ENCODE peak calls at places on chromosome 14, in seven cellular contexts. G is right cardiac atrium, P is cardiac muscle cell, H is endodermal cell, U is heart right ventricle, K is AG10803, E is AG04450. M is an unnamed sample.
A peak's percentile ranks its signal among the peaks of the same experiment; 100 is the strongest.

GRCh38 chr14:38065101-38065762 is 142.5 kb upstream of the SSTR1 start:
- DNase-seq in G (no peak), K (no peak), U (no peak), E (no peak), P (no peak), H (no peak), M (no peak)

GRCh38 chr14:105305350-105305749 is 4.5 kb upstream of the BRF1 start:
- DNase-seq in P (no peak), H (no peak), G (no peak), E (no peak), U (no peak), K (no peak), M (no peak)

GRCh38 chr14:71482701-71483100 is 449.5 kb upstream of the RGS6 start:
- DNase-seq in U (no peak), K (peak; percentile 65), E (no peak), H (no peak), P (peak; percentile 37), G (no peak), M (peak; percentile 54)

GRCh38 chr14:100708349-100709217 is 18.1 kb upstream of the DLK1 start:
- DNase-seq in E (no peak), K (no peak), P (peak; percentile 70), U (peak; percentile 57), H (peak; percentile 96), G (peak; percentile 38), M (peak; percentile 60)

GRCh38 chr14:55948399-55948798 is 169.8 kb upstream of the PELI2 start:
- DNase-seq in K (no peak), P (no peak), E (no peak), U (no peak), G (no peak), H (no peak), M (no peak)

GRCh38 chr14:74913986-74914573 is 9.0 kb downstream of the RPS6KL1 start:
- DNase-seq in E (peak; percentile 46), K (peak; percentile 74), H (peak; percentile 84), P (peak; percentile 85), U (peak; percentile 64), G (peak; percentile 75), M (no peak)

GRCh38 chr14:51443195-51444018 is 203.4 kb downstream of the TMX1 start:
- DNase-seq in G (no peak), P (peak; percentile 51), E (no peak), H (no peak), U (no peak), K (peak; percentile 78), M (no peak)

GRCh38 chr14:20624495-20625070 is 16.9 kb downstream of the OR6S1 start:
- DNase-seq in G (peak; percentile 70), E (no peak), U (peak; percentile 41), K (peak; percentile 66), P (peak; percentile 82), H (peak; percentile 91), M (no peak)

GRCh38 chr14:38108681-38109080 is 99.0 kb upstream of the SSTR1 start:
- DNase-seq in K (peak; percentile 92), H (no peak), G (no peak), P (no peak), U (no peak), E (peak; percentile 81), M (peak; percentile 43)

GRCh38 chr14:33911046-33911445 is 39.8 kb downstream of the EGLN3 start:
- DNase-seq in U (no peak), P (no peak), H (no peak), K (no peak), E (no peak), G (no peak), M (no peak)

GRCh38 chr14:78788467-78789360 is 618.5 kb downstream of the NRXN3 start:
- DNase-seq in G (no peak), P (no peak), H (no peak), U (no peak), K (no peak), E (no peak), M (no peak)

GRCh38 chr14:39430762-39431415 is 1.3 kb downstream of the FBXO33 start:
- DNase-seq in K (peak; percentile 12), U (peak; percentile 16), G (no peak), H (peak; percentile 44), P (no peak), E (no peak), M (no peak)

GRCh38 chr14:23487216-23487615 is 17.7 kb downstream of the NGDN start:
- DNase-seq in U (no peak), H (no peak), E (no peak), K (no peak), G (no peak), P (no peak), M (no peak)

GRCh38 chr14:64915797-64916196 is 1.5 kb downstream of the CHURC1 start:
- DNase-seq in E (no peak), K (peak; percentile 13), H (no peak), P (no peak), U (no peak), G (no peak), M (no peak)

GRCh38 chr14:89915114-89915878 is 39.2 kb downstream of the EFCAB11 start:
- DNase-seq in E (no peak), U (no peak), G (peak; percentile 29), H (peak; percentile 81), K (peak; percentile 71), P (peak; percentile 80), M (no peak)

GRCh38 chr14:78278464-78278863 is 108.3 kb downstream of the NRXN3 start:
- DNase-seq in E (no peak), G (no peak), K (no peak), U (no peak), P (no peak), H (no peak), M (no peak)

GRCh38 chr14:89162586-89162985 is 254.4 kb downstream of the FOXN3 start:
- DNase-seq in E (no peak), K (no peak), G (no peak), H (no peak), P (no peak), U (no peak), M (no peak)

GRCh38 chr14:63163306-63163705 is 40.9 kb upstream of the RHOJ start:
- DNase-seq in E (no peak), H (no peak), G (no peak), U (no peak), K (no peak), P (no peak), M (no peak)

GRCh38 chr14:63167044-63167443 is 37.2 kb upstream of the RHOJ start:
- DNase-seq in U (no peak), H (no peak), E (no peak), P (no peak), K (no peak), G (no peak), M (no peak)

GRCh38 chr14:63164108-63164683 is 40.0 kb upstream of the RHOJ start:
- DNase-seq in U (no peak), H (no peak), E (no peak), P (no peak), K (no peak), G (no peak), M (no peak)
- H3K4me3 ChIP-seq in U (no peak overlapping the region), H (no peak overlapping the region), E (no peak overlapping the region), P (no peak overlapping the region), K (no peak overlapping the region), G (no peak overlapping the region), M (no peak overlapping the region)

GRCh38 chr14:92204792-92205191 is 83.0 kb downstream of the CPSF2 start:
- DNase-seq in U (no peak), E (no peak), H (no peak), G (no peak), P (no peak), K (no peak), M (no peak)

GRCh38 chr14:92207012-92207927 is 85.5 kb downstream of the CPSF2 start:
- DNase-seq in H (peak; percentile 81), E (no peak), P (no peak), G (no peak), K (no peak), U (no peak), M (no peak)

GRCh38 chr14:92207928-92208265 is 86.1 kb downstream of the CPSF2 start:
- DNase-seq in E (no peak), U (no peak), K (no peak), P (no peak), H (no peak), G (no peak), M (no peak)

DNA sequence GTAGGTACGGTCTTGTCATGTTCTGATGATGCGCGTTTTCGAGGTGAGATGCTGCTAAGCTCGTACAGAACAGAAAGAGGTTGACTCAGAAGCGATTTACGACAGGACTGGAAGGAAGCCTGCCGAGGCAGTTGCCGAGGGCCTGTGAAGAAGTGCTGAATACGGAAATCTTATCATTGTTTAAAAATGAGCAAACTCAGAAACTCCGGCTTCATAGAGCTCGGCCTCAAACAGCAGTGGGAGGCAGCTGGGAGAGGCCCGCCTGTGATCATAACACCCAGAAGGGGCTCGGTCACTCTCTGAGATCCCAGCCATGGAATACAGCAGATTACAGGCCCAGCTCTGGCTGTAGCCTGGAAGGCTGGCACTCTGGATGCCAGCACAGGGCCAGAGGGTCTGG is 87.4 kb downstream of the CPSF2 start:
- DNase-seq in U (no peak), G (no peak), P (no peak), E (no peak), K (no peak), H (no peak), M (no peak)
- H3K4me3 ChIP-seq in U (no peak overlapping the region), G (no peak overlapping the region), P (no peak overlapping the region), E (no peak overlapping the region), K (no peak overlapping the region), H (no peak overlapping the region), M (no peak overlapping the region)

GRCh38 chr14:63795532-63795931 is 57.3 kb upstream of the SYNE2 start:
- DNase-seq in P (no peak), U (no peak), H (no peak), K (no peak), G (no peak), E (no peak), M (no peak)

GRCh38 chr14:63800651-63801385 is 52.0 kb upstream of the SYNE2 start:
- DNase-seq in P (no peak), U (no peak), E (no peak), G (no peak), H (no peak), K (no peak), M (no peak)

DNA sequence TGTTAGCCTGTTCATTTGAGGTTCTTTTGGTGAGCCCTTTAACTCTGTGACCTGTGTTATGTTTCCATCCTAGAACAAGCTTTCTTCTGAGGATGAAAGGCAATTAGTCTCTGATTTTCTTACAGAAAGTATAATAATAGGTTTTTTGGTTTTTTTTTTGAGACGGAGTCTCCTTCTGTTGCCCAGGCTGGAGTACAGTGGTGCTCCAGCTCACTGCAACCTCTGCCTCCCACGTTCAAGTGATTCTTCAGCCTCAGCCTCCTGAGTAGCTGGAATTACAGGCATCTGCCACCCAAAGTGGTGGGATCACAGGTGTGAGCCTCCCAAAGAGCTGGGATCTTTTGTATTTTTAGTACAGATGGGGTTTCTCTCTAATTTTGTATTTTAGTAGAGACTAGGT is 52.7 kb upstream of the SYNE2 start:
- DNase-seq in P (no peak), K (no peak), E (no peak), H (no peak), U (no peak), G (no peak), M (no peak)
- H3K4me3 ChIP-seq in P (no peak overlapping the region), K (peak overlapping the region; percentile 43), E (no peak overlapping the region), H (no peak overlapping the region), U (no peak overlapping the region), G (no peak overlapping the region), M (no peak overlapping the region)

DNA sequence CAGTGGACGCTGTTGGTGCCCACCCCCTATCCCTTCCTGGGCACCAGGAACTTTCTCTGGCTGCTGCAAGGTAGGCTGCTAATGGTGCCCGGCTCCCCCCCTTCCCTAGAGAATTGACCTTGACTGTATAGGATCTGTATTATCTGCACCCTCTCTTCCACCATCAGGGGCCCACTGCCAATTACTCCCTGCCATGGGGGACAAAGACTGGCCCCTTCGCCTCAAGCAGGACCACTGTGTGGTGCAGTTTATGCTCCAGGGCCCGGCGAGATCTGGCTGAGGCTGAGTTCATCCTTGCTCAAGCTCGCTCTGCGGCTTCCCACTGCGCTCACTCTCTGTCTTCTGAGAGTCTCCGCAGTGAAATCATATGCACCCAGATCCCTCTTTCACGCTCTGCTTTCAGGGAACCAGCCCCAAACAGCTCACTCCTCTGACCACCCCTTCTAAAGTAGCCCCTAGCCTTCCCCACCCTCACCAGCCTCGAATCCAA is 95.2 kb downstream of the LGMN start:
- DNase-seq in G (no peak), P (no peak), E (no peak), K (no peak), H (no peak), U (no peak), M (no peak)
- H3K4me3 ChIP-seq in G (no peak overlapping the region), P (no peak overlapping the region), E (no peak overlapping the region), K (no peak overlapping the region), H (no peak overlapping the region), U (peak overlapping the region; percentile 62), M (no peak overlapping the region)

M was measured in skeletal muscle cell.